ENCODE peak calls at places on chromosomes 13 and 19, in eight cellular contexts. Q, H, L, V, N, P, X and A are unnamed samples.

GRCh38 chr19:55206664-55207500 is 2.4 kb downstream of the PTPRH start:
- DNase-seq in L (peak; percentile 96), N (no peak), V (peak; percentile 89), H (peak; percentile 33), Q (peak; percentile 82), P (peak; percentile 96), X (peak; percentile 17), A (peak; percentile 76)

GRCh38 chr19:48928164-48929005 is 5.1 kb upstream of the DHDH start:
- DNase-seq in P (no peak), Q (no peak), V (no peak), H (no peak), N (no peak), L (no peak), X (no peak), A (no peak)

GRCh38 chr19:31118292-31118925 is 230.8 kb downstream of the TSHZ3 start:
- DNase-seq in L (no peak), P (no peak), X (no peak), Q (no peak), H (peak; percentile 10), N (no peak), V (no peak), A (no peak)

GRCh38 chr19:52689804-52690394 is 44.9 kb downstream of the ZNF611 start:
- DNase-seq in Q (peak; percentile 39), L (peak; percentile 61), H (peak; percentile 52), X (no peak), V (peak; percentile 36), P (peak; percentile 40), N (peak; percentile 79), A (peak; percentile 39)

GRCh38 chr13:69595181-69595580 is 512.4 kb upstream of the ATXN8OS start:
- DNase-seq in X (no peak), L (no peak), H (no peak), Q (no peak), N (no peak), P (no peak), V (no peak), A (no peak)

GRCh38 chr13:41470187-41470586 is 12.8 kb downstream of the RGCC start:
- DNase-seq in Q (no peak), P (no peak), N (no peak), L (no peak), V (no peak), X (no peak), H (no peak), A (peak; percentile 77)

GRCh38 chr19:40070058-40070457 is 14.0 kb upstream of the ZNF780B start:
- DNase-seq in N (no peak), V (no peak), L (no peak), Q (no peak), X (no peak), H (no peak), P (no peak), A (no peak)

GRCh38 chr13:98751397-98752110 is 918 bp downstream of the SLC15A1 start:
- DNase-seq in H (no peak), X (no peak), V (peak; percentile 31), L (peak; percentile 28), P (peak; percentile 72), Q (no peak), N (no peak), A (no peak)

GRCh38 chr13:99269627-99270252 is 11.6 kb upstream of the GPR18 start:
- DNase-seq in L (peak; percentile 17), P (peak; percentile 59), V (no peak), H (no peak), X (peak; percentile 63), N (no peak), Q (no peak), A (peak; percentile 38)

GRCh38 chr13:31538067-31539042 is 201.0 kb upstream of the RXFP2 start:
- DNase-seq in X (no peak), L (peak; percentile 34), Q (no peak), P (peak; percentile 58), V (no peak), N (no peak), H (no peak), A (no peak)

GRCh38 chr13:44762946-44763345 is 186.8 kb upstream of the TSC22D1 start:
- DNase-seq in P (no peak), L (no peak), N (no peak), V (no peak), X (no peak), Q (no peak), H (no peak), A (no peak)

GRCh38 chr19:52398091-52398461 is 427 bp downstream of the ZNF528 start:
- DNase-seq in H (peak; percentile 49), X (no peak), N (no peak), Q (no peak), P (peak; percentile 31), V (no peak), L (peak; percentile 64), A (peak; percentile 18)

GRCh38 chr19:2719910-2720776 is 1.0 kb downstream of the DIRAS1 start:
- DNase-seq in X (no peak), Q (no peak), V (no peak), P (no peak), L (peak; percentile 84), N (no peak), H (no peak), A (no peak)

GRCh38 chr19:29841559-29842367 is 30.0 kb downstream of the CCNE1 start:
- DNase-seq in P (peak; percentile 70), Q (no peak), L (peak; percentile 56), V (no peak), X (no peak), N (no peak), H (no peak), A (peak; percentile 24)

GRCh38 chr13:72648513-72649065 is 78.8 kb downstream of the MZT1 start:
- DNase-seq in H (no peak), P (peak; percentile 8), X (no peak), N (no peak), V (no peak), Q (no peak), L (no peak), A (no peak)

GRCh38 chr13:98556417-98556816 is 20.5 kb downstream of the STK24 start:
- DNase-seq in N (no peak), V (no peak), Q (no peak), H (no peak), P (no peak), X (no peak), L (no peak), A (no peak)

GRCh38 chr19:10450191-10450852 is 30.0 kb downstream of the PDE4A start:
- DNase-seq in Q (no peak), L (peak; percentile 14), P (no peak), X (no peak), H (no peak), N (no peak), V (no peak), A (no peak)

GRCh38 chr19:17889609-17890214 is 18.0 kb downstream of the SLC5A5 start:
- DNase-seq in N (no peak), L (no peak), H (peak; percentile 65), P (peak; percentile 79), V (no peak), X (no peak), Q (no peak), A (peak; percentile 30)

GRCh38 chr13:110680852-110681251 is 25.1 kb downstream of the CARS2 start:
- DNase-seq in Q (no peak), L (peak; percentile 69), X (peak; percentile 41), H (peak; percentile 21), N (no peak), V (no peak), P (no peak), A (peak; percentile 26)
- TF ChIP-seq CTCF in Q (no peak), L (peak; percentile 56), X (peak; percentile 30), H (peak; percentile 48), N (no peak), V (no peak), P (peak; percentile 20), A (peak; percentile 47)

GRCh38 chr19:8366121-8366581 is 2.2 kb downstream of the ANGPTL4 start:
- DNase-seq in H (no peak), N (no peak), X (no peak), L (no peak), V (no peak), Q (no peak), P (no peak), A (no peak)

GRCh38 chr19:8367327-8368001 is 3.5 kb downstream of the ANGPTL4 start:
- DNase-seq in N (peak; percentile 81), Q (peak; percentile 85), X (no peak), L (peak; percentile 95), P (peak; percentile 92), H (no peak), V (peak; percentile 97), A (no peak)

GRCh38 chr19:8366961-8367326 is 3.0 kb downstream of the ANGPTL4 start:
- DNase-seq in X (no peak), V (peak; percentile 83), H (no peak), N (no peak), Q (peak; percentile 59), L (no peak), P (no peak), A (no peak)

GRCh38 chr19:8370176-8371010 is 6.4 kb downstream of the ANGPTL4 start:
- DNase-seq in Q (no peak), N (no peak), V (peak; percentile 15), L (no peak), X (no peak), P (no peak), H (no peak), A (no peak)

GRCh38 chr19:8368136-8368535 is 4.2 kb downstream of the ANGPTL4 start:
- DNase-seq in H (no peak), V (no peak), Q (no peak), X (no peak), N (no peak), L (peak; percentile 8), P (no peak), A (no peak)
- TF ChIP-seq CTCF in H (no peak), V (no peak), Q (no peak), X (no peak), N (no peak), L (no peak), P (no peak), A (no peak)

GRCh38 chr19:41929536-41930071 is 1.4 kb upstream of the ERFL start:
- DNase-seq in V (no peak), Q (no peak), N (no peak), X (no peak), P (no peak), L (no peak), H (no peak), A (no peak)
- TF ChIP-seq CTCF in V (no peak), Q (no peak), N (no peak), X (no peak), P (no peak), L (no peak), H (no peak), A (no peak)

GRCh38 chr13:30453727-30454126 is 12.0 kb downstream of the HMGB1 start:
- DNase-seq in V (no peak), X (no peak), L (no peak), N (no peak), H (no peak), Q (no peak), P (no peak), A (no peak)
- TF ChIP-seq CTCF in V (no peak), X (peak; percentile 9), L (peak; percentile 38), N (no peak), H (peak; percentile 59), Q (no peak), P (no peak), A (peak; percentile 34)